ENCODE peak calls at places on chromosomes 16 and 17, in nine cellular contexts. V is ureter, X is COLO829, H is fibroblast of the aortic adventitia, K is GM12864, C is DND-41, M is bronchial epithelial cell, Q is AG08395, D is AG10803. T is an unnamed sample.

GRCh38 chr17:40366861-40367518 is 2.5 kb upstream of the GJD3 start:
- DNase-seq in V (no peak), X (no peak), H (no peak), K (no peak), C (no peak), M (no peak), Q (no peak), D (no peak), T (no peak)

GRCh38 chr17:49249292-49249794 is 18.8 kb upstream of the PHOSPHO1 start:
- DNase-seq in V (no peak), X (no peak), H (peak), K (no peak), C (no peak), M (no peak), Q (peak), D (peak), T (peak)

GRCh38 chr16:67393111-67393789 is at the start of gene TPPP3:
- DNase-seq in V (peak), X (peak), H (peak), K (no peak), C (no peak), M (peak), Q (peak), D (peak), T (peak)

GRCh38 chr17:34771891-34772290 is 189.4 kb downstream of the CCT6B start:
- DNase-seq in V (no peak), X (no peak), H (no peak), K (no peak), C (no peak), M (no peak), Q (no peak), D (no peak), T (no peak)

GRCh38 chr17:67212231-67212630 is 32.8 kb downstream of the HELZ start:
- DNase-seq in V (no peak), X (no peak), H (no peak), K (no peak), C (no peak), M (no peak), Q (peak), D (peak), T (peak)

GRCh38 chr17:47994714-47995113 is 23.8 kb downstream of the CDK5RAP3 start:
- DNase-seq in V (no peak), X (no peak), H (no peak), K (no peak), C (no peak), M (no peak), Q (no peak), D (no peak), T (no peak)

GRCh38 chr16:11320170-11320569 is 25.1 kb upstream of the RMI2 start:
- DNase-seq in V (no peak), X (no peak), H (no peak), K (no peak), C (no peak), M (no peak), Q (no peak), D (no peak), T (no peak)

GRCh38 chr16:88035292-88035691 is 84.1 kb downstream of the BANP start:
- DNase-seq in V (no peak), X (no peak), H (no peak), K (no peak), C (no peak), M (no peak), Q (no peak), D (no peak), T (no peak)

GRCh38 chr16:25126820-25127232 is 15.3 kb downstream of the LCMT1 start:
- DNase-seq in V (no peak), X (peak), H (peak), K (no peak), C (peak), M (peak), Q (peak), D (peak), T (peak)

GRCh38 chr16:50520451-50521245 is 27.5 kb upstream of the NKD1 start:
- DNase-seq in V (no peak), X (peak), H (no peak), K (no peak), C (no peak), M (no peak), Q (no peak), D (no peak), T (no peak)

GRCh38 chr17:33284022-33284421 is 9.1 kb downstream of the ASIC2 start:
- DNase-seq in V (peak), X (no peak), H (peak), K (no peak), C (no peak), M (peak), Q (peak), D (peak), T (peak)

GRCh38 chr16:73949574-73950348 is 346.9 kb upstream of the PSMD7 start:
- DNase-seq in V (no peak), X (peak), H (peak), K (no peak), C (no peak), M (peak), Q (peak), D (peak), T (peak)

GRCh38 chr17:68355093-68355492 is 63.8 kb downstream of the ARSG start:
- DNase-seq in V (no peak), X (no peak), H (peak), K (no peak), C (no peak), M (no peak), Q (peak), D (peak), T (peak)

GRCh38 chr17:17562145-17562529 is 29.4 kb downstream of the PEMT start:
- DNase-seq in V (no peak), X (no peak), H (no peak), K (no peak), C (no peak), M (no peak), Q (no peak), D (no peak), T (no peak)

GRCh38 chr17:41413353-41413752 is 11.0 kb downstream of the KRT37 start:
- DNase-seq in V (no peak), X (no peak), H (no peak), K (no peak), C (no peak), M (no peak), Q (no peak), D (peak), T (no peak)

GRCh38 chr17:40552806-40553693 is 12.2 kb downstream of the CCR7 start:
- DNase-seq in V (no peak), X (no peak), H (no peak), K (no peak), C (peak), M (no peak), Q (no peak), D (no peak), T (peak)

GRCh38 chr17:34780438-34780837 is 180.8 kb downstream of the CCT6B start:
- DNase-seq in V (no peak), X (no peak), H (no peak), K (no peak), C (no peak), M (no peak), Q (no peak), D (no peak), T (no peak)

GRCh38 chr17:72691601-72692000 is 400.9 kb downstream of the SLC39A11 start:
- DNase-seq in V (no peak), X (no peak), H (peak), K (no peak), C (no peak), M (peak), Q (peak), D (peak), T (peak)

GRCh38 chr16:4087990-4088577 is 28.2 kb downstream of the ADCY9 start:
- DNase-seq in V (no peak), X (no peak), H (no peak), K (no peak), C (no peak), M (no peak), Q (no peak), D (no peak), T (no peak)

GRCh38 chr17:32757963-32758362 is 119.0 kb downstream of the MYO1D start:
- DNase-seq in V (no peak), X (no peak), H (no peak), K (no peak), C (no peak), M (peak), Q (peak), D (peak), T (peak)

GRCh38 chr16:50096791-50097190 is 31.0 kb downstream of the HEATR3 start:
- DNase-seq in V (no peak), X (no peak), H (peak), K (no peak), C (no peak), M (peak), Q (peak), D (peak), T (peak)

GRCh38 chr17:72237223-72237622 is 116.4 kb downstream of the SOX9 start:
- DNase-seq in V (no peak), X (no peak), H (no peak), K (no peak), C (no peak), M (no peak), Q (no peak), D (no peak), T (no peak)

GRCh38 chr16:68445458-68445857 is 2.9 kb downstream of the SMPD3 start:
- DNase-seq in V (no peak), X (no peak), H (no peak), K (peak), C (peak), M (peak), Q (peak), D (no peak), T (peak)

GRCh38 chr16:68972720-68973119 is 129.4 kb downstream of the TANGO6 start:
- DNase-seq in V (no peak), X (no peak), H (peak), K (no peak), C (no peak), M (peak), Q (peak), D (peak), T (peak)

GRCh38 chr17:51860934-51861561 is 297.5 kb downstream of the CA10 start:
- DNase-seq in V (no peak), X (peak), H (no peak), K (no peak), C (peak), M (peak), Q (no peak), D (peak), T (no peak)

GRCh38 chr16:27520982-27521673 is 28.6 kb downstream of the GTF3C1 start:
- DNase-seq in V (peak), X (no peak), H (peak), K (no peak), C (no peak), M (peak), Q (no peak), D (no peak), T (no peak)

GRCh38 chr17:59762826-59763374 is 55.4 kb downstream of the VMP1 start:
- DNase-seq in V (no peak), X (no peak), H (no peak), K (no peak), C (no peak), M (no peak), Q (no peak), D (no peak), T (no peak)

GRCh38 chr17:74861554-74862107 is 1.9 kb upstream of the GRIN2C start:
- DNase-seq in V (no peak), X (no peak), H (no peak), K (no peak), C (no peak), M (no peak), Q (no peak), D (no peak), T (no peak)

GRCh38 chr16:11792404-11793260 is 4.4 kb downstream of the ZC3H7A start:
- DNase-seq in V (no peak), X (no peak), H (no peak), K (no peak), C (no peak), M (no peak), Q (no peak), D (no peak), T (no peak)

GRCh38 chr17:11996722-11997146 is 541 bp downstream of the ZNF18 start:
- DNase-seq in V (no peak), X (no peak), H (peak), K (peak), C (peak), M (peak), Q (no peak), D (peak), T (peak)

GRCh38 chr17:31373150-31374082 is 18.1 kb upstream of the RAB11FIP4 start:
- DNase-seq in V (no peak), X (peak), H (peak), K (peak), C (peak), M (peak), Q (peak), D (peak), T (peak)

GRCh38 chr17:41439375-41439774 is 1.4 kb downstream of the KRT38 start:
- DNase-seq in V (no peak), X (no peak), H (no peak), K (no peak), C (no peak), M (peak), Q (no peak), D (peak), T (peak)

GRCh38 chr16:66247516-66248089 is 118.9 kb upstream of the CDH5 start:
- DNase-seq in V (peak), X (no peak), H (peak), K (no peak), C (no peak), M (peak), Q (peak), D (no peak), T (peak)